ENCODE peak calls at places on chromosome 21, in nine cellular contexts. One of them, this sample, is unnamed. For H3K36me3, the result is how much of the 10 kb centered on the place peaks cover.

GRCh38 chr21:43325968-43326367 is 101.0 kb downstream of the SIK1 start:
- DNase-seq in mammary epithelial cell: no peak
- DNase-seq in HCT116: no peak
- DNase-seq in neuronal stem cell: no peak
- DNase-seq in IMR-90: no peak
- DNase-seq in MM.1S: peak
- DNase-seq in PC-3: no peak
- DNase-seq in HepG2: no peak
- DNase-seq in keratinocyte: no peak
- DNase-seq in this sample: no peak

GRCh38 chr21:42263591-42264131 is 44.7 kb downstream of the ABCG1 start:
- DNase-seq in mammary epithelial cell: no peak
- DNase-seq in HCT116: no peak
- DNase-seq in neuronal stem cell: no peak
- DNase-seq in IMR-90: no peak
- DNase-seq in MM.1S: no peak
- DNase-seq in PC-3: no peak
- DNase-seq in HepG2: no peak
- DNase-seq in keratinocyte: no peak
- DNase-seq in this sample: no peak

GRCh38 chr21:33541105-33541711 is 709 bp downstream of the GART start:
- DNase-seq in mammary epithelial cell: no peak
- DNase-seq in HCT116: no peak
- DNase-seq in neuronal stem cell: no peak
- DNase-seq in IMR-90: peak
- DNase-seq in MM.1S: peak
- DNase-seq in PC-3: peak
- DNase-seq in HepG2: peak
- DNase-seq in keratinocyte: no peak
- DNase-seq in this sample: peak

GRCh38 chr21:44379991-44380865 is 26.8 kb downstream of the TRPM2 start:
- DNase-seq in mammary epithelial cell: no peak
- DNase-seq in HCT116: no peak
- DNase-seq in neuronal stem cell: no peak
- DNase-seq in IMR-90: no peak
- DNase-seq in MM.1S: no peak
- DNase-seq in PC-3: no peak
- DNase-seq in HepG2: no peak
- DNase-seq in keratinocyte: no peak
- DNase-seq in this sample: no peak

GRCh38 chr21:14273736-14274538 is 58.0 kb downstream of the RBM11 start:
- DNase-seq in mammary epithelial cell: peak
- DNase-seq in HCT116: no peak
- DNase-seq in neuronal stem cell: no peak
- DNase-seq in IMR-90: no peak
- DNase-seq in MM.1S: no peak
- DNase-seq in PC-3: no peak
- DNase-seq in HepG2: no peak
- DNase-seq in keratinocyte: no peak
- DNase-seq in this sample: peak

GRCh38 chr21:35467536-35467935 is 418.4 kb upstream of the RUNX1 start:
- DNase-seq in mammary epithelial cell: no peak
- DNase-seq in HCT116: no peak
- DNase-seq in neuronal stem cell: no peak
- DNase-seq in IMR-90: peak
- DNase-seq in MM.1S: no peak
- DNase-seq in PC-3: no peak
- DNase-seq in HepG2: no peak
- DNase-seq in keratinocyte: no peak
- DNase-seq in this sample: no peak

GRCh38 chr21:28614816-28615215 is 377.9 kb downstream of the LTN1 start:
- DNase-seq in mammary epithelial cell: no peak
- DNase-seq in HCT116: no peak
- DNase-seq in neuronal stem cell: no peak
- DNase-seq in IMR-90: no peak
- DNase-seq in MM.1S: no peak
- DNase-seq in PC-3: no peak
- DNase-seq in HepG2: no peak
- DNase-seq in keratinocyte: no peak
- DNase-seq in this sample: no peak

GRCh38 chr21:35034203-35034926 is 14.7 kb downstream of the RUNX1 start:
- DNase-seq in mammary epithelial cell: no peak
- DNase-seq in HCT116: no peak
- DNase-seq in neuronal stem cell: no peak
- DNase-seq in IMR-90: no peak
- DNase-seq in MM.1S: no peak
- DNase-seq in PC-3: no peak
- DNase-seq in HepG2: no peak
- DNase-seq in keratinocyte: no peak
- DNase-seq in this sample: no peak

GRCh38 chr21:40800126-40800525 is 46.8 kb downstream of the DSCAM start:
- DNase-seq in mammary epithelial cell: no peak
- DNase-seq in HCT116: no peak
- DNase-seq in neuronal stem cell: no peak
- DNase-seq in IMR-90: no peak
- DNase-seq in MM.1S: no peak
- DNase-seq in PC-3: no peak
- DNase-seq in HepG2: no peak
- DNase-seq in keratinocyte: no peak
- DNase-seq in this sample: no peak

GRCh38 chr21:44711327-44712202 is at the start of gene TSPEAR:
- DNase-seq in mammary epithelial cell: no peak
- DNase-seq in HCT116: no peak
- DNase-seq in neuronal stem cell: no peak
- DNase-seq in IMR-90: no peak
- DNase-seq in MM.1S: no peak
- DNase-seq in PC-3: no peak
- DNase-seq in HepG2: no peak
- DNase-seq in keratinocyte: no peak
- DNase-seq in this sample: no peak

GRCh38 chr21:44485254-44485793 is 30.0 kb downstream of the LRRC3 start:
- DNase-seq in mammary epithelial cell: no peak
- DNase-seq in HCT116: peak
- DNase-seq in neuronal stem cell: peak
- DNase-seq in IMR-90: peak
- DNase-seq in MM.1S: no peak
- DNase-seq in PC-3: no peak
- DNase-seq in HepG2: no peak
- DNase-seq in keratinocyte: no peak
- DNase-seq in this sample: peak

GRCh38 chr21:29208044-29208665 is 77.7 kb downstream of the MAP3K7CL start:
- DNase-seq in mammary epithelial cell: no peak
- DNase-seq in HCT116: no peak
- DNase-seq in neuronal stem cell: no peak
- DNase-seq in IMR-90: no peak
- DNase-seq in MM.1S: no peak
- DNase-seq in PC-3: no peak
- DNase-seq in HepG2: no peak
- DNase-seq in keratinocyte: no peak
- DNase-seq in this sample: no peak

GRCh38 chr21:18144341-18144740 is 100.3 kb upstream of the CHODL start:
- DNase-seq in mammary epithelial cell: no peak
- DNase-seq in HCT116: no peak
- DNase-seq in neuronal stem cell: no peak
- DNase-seq in IMR-90: no peak
- DNase-seq in MM.1S: no peak
- DNase-seq in PC-3: no peak
- DNase-seq in HepG2: no peak
- DNase-seq in keratinocyte: no peak
- DNase-seq in this sample: no peak

GRCh38 chr21:44709426-44710293 is 1.7 kb downstream of the TSPEAR start:
- DNase-seq in mammary epithelial cell: peak
- DNase-seq in HCT116: no peak
- DNase-seq in neuronal stem cell: no peak
- DNase-seq in IMR-90: peak
- DNase-seq in MM.1S: no peak
- DNase-seq in PC-3: peak
- DNase-seq in HepG2: no peak
- DNase-seq in keratinocyte: peak
- DNase-seq in this sample: peak

GRCh38 chr21:14900611-14901010 is 164.2 kb downstream of the NRIP1 start:
- DNase-seq in mammary epithelial cell: peak
- DNase-seq in HCT116: no peak
- DNase-seq in neuronal stem cell: no peak
- DNase-seq in IMR-90: peak
- DNase-seq in MM.1S: no peak
- DNase-seq in PC-3: peak
- DNase-seq in HepG2: no peak
- DNase-seq in keratinocyte: no peak
- DNase-seq in this sample: no peak

DNA sequence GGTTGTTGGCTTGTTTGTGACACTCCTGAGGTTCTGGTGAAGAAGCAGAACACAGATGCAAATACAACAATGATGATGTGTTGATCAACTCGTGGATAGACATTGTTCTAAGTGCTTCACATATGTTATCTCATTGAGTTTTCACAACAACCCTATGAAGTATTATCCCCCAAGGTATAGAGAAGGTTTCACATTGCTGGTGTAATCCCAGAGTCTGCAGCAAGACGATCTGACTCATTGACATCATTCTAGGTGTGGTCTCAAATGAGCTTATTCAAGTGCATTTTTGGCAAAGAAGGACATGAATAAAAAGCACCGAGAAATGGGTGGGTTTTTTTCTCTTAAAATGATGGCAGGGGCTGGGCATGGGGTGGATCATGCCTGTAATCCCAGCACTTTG is 64.1 kb upstream of the SCAF4 start:
- DNase-seq in mammary epithelial cell: no peak
- DNase-seq in HCT116: no peak
- DNase-seq in neuronal stem cell: no peak
- DNase-seq in IMR-90: no peak
- DNase-seq in MM.1S: no peak
- DNase-seq in PC-3: no peak
- DNase-seq in HepG2: no peak
- DNase-seq in keratinocyte: no peak
- DNase-seq in this sample: no peak
- H3K36me3 ChIP-seq in mammary epithelial cell: under half
- H3K36me3 ChIP-seq in HCT116: under half
- H3K36me3 ChIP-seq in neuronal stem cell: under half
- H3K36me3 ChIP-seq in IMR-90: under half
- H3K36me3 ChIP-seq in MM.1S: under half
- H3K36me3 ChIP-seq in PC-3: under half
- H3K36me3 ChIP-seq in HepG2: under half
- H3K36me3 ChIP-seq in keratinocyte: under half
- H3K36me3 ChIP-seq in this sample: under half

DNA sequence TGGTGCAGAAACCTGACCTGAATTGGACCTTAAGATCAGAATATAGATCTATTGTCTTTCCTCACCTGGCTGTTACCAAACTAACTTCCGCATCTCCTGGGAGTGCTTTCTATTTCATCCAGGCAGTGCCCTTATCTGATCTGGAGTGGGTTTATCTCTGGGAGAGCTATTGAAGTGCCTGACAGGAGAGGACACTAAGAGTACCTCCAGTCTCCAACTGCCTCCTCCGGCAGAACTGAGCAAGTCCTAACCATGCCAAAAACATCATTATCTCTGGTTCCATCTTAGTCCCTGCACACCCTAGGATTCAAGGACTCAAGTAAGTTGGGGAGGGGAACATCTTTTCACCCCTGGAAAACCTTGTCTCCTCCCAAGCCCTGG is 12.4 kb upstream of the KCNJ15 start:
- DNase-seq in mammary epithelial cell: no peak
- DNase-seq in HCT116: no peak
- DNase-seq in neuronal stem cell: no peak
- DNase-seq in IMR-90: no peak
- DNase-seq in MM.1S: peak
- DNase-seq in PC-3: no peak
- DNase-seq in HepG2: no peak
- DNase-seq in keratinocyte: no peak
- DNase-seq in this sample: no peak
- H3K9ac ChIP-seq in mammary epithelial cell: no peak
- H3K9ac ChIP-seq in HCT116: no peak
- H3K9ac ChIP-seq in neuronal stem cell: no peak
- H3K9ac ChIP-seq in IMR-90: no peak
- H3K9ac ChIP-seq in MM.1S: peak
- H3K9ac ChIP-seq in PC-3: peak
- H3K9ac ChIP-seq in HepG2: no peak
- H3K9ac ChIP-seq in keratinocyte: no peak
- H3K9ac ChIP-seq in this sample: no peak

GRCh38 chr21:25903599-25903998 is 168.8 kb downstream of the GABPA start:
- DNase-seq in mammary epithelial cell: no peak
- DNase-seq in HCT116: no peak
- DNase-seq in neuronal stem cell: no peak
- DNase-seq in IMR-90: no peak
- DNase-seq in MM.1S: no peak
- DNase-seq in PC-3: no peak
- DNase-seq in HepG2: no peak
- DNase-seq in keratinocyte: no peak
- DNase-seq in this sample: no peak
- H3K36me3 ChIP-seq in mammary epithelial cell: under half
- H3K36me3 ChIP-seq in HCT116: under half
- H3K36me3 ChIP-seq in neuronal stem cell: under half
- H3K36me3 ChIP-seq in IMR-90: under half
- H3K36me3 ChIP-seq in MM.1S: under half
- H3K36me3 ChIP-seq in PC-3: under half
- H3K36me3 ChIP-seq in HepG2: under half
- H3K36me3 ChIP-seq in keratinocyte: under half
- H3K36me3 ChIP-seq in this sample: under half

DNA sequence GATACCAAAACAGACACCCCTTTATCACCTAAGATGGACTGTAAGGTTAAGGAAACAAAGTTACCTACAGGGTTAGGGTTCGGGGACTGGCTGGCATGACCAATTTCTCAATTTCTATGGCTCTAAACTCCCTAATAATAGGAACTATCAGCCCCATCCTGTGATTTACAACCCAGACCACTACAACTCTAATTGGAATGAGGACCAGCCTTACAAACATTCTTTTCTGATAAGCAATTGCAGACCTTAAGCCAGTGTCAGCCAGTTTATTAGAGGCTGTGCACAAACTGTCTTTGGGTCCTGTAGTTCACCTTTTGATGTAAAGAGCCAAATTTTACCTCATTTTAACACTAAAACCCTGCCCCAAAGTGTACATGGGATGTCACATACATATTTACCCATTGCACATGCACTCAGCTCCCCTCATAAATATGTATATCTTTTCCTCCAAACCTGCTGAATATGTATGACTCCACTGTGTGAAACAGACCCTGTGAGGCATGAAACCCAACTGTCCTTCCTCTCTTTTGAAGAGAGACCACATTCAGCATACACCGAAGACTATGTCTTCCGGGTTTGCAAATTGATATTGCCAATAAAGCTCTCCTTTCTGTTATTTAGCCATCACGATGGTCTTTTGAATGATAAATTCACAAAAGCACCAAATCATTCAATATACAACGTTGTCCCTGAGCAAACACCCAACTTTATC is 7.3 kb upstream of the APP start:
- DNase-seq in mammary epithelial cell: no peak
- DNase-seq in HCT116: no peak
- DNase-seq in neuronal stem cell: no peak
- DNase-seq in IMR-90: no peak
- DNase-seq in MM.1S: no peak
- DNase-seq in PC-3: no peak
- DNase-seq in HepG2: no peak
- DNase-seq in keratinocyte: no peak
- DNase-seq in this sample: no peak
- H3K9ac ChIP-seq in mammary epithelial cell: no peak
- H3K9ac ChIP-seq in HCT116: no peak
- H3K9ac ChIP-seq in neuronal stem cell: no peak
- H3K9ac ChIP-seq in IMR-90: no peak
- H3K9ac ChIP-seq in MM.1S: no peak
- H3K9ac ChIP-seq in PC-3: no peak
- H3K9ac ChIP-seq in HepG2: no peak
- H3K9ac ChIP-seq in keratinocyte: no peak
- H3K9ac ChIP-seq in this sample: no peak